ENCODE peak calls at places on chromosome 9, in seven cellular contexts. F is SW480; Y is activated T-helper 1 cell treated with anti-CD3 and anti-CD28 coated beads, Interleukin-12 subunit alpha, Interleukin-12 subunit beta, Interleukin-2, Interleukin-4 antibody, amounts not matched to agents 30 ng/mL and 10 ng/mL and 1 ng/mL, durations not matched to agents 14 hours and 24 hours and 36 hours; T is dermis microvascular lymphatic vessel endothelial cell; B is iris pigment epithelial cell; C is neuronal stem cell; A is RWPE1. E is an unnamed sample.

GRCh38 chr9:128819716-128820664 is 1.7 kb downstream of the ENDOG start:
- DNase-seq in T (no peak), C (no peak), A (no peak), Y (no peak), B (no peak), F (peak; percentile 71), E (no peak)

GRCh38 chr9:131697097-131697496 is 42.8 kb downstream of the RAPGEF1 start:
- DNase-seq in F (no peak), B (peak; percentile 50), A (no peak), Y (no peak), T (no peak), C (no peak), E (no peak)

GRCh38 chr9:96556701-96557461 is 62.8 kb downstream of the CDC14B start:
- DNase-seq in T (no peak), F (no peak), Y (no peak), A (no peak), C (no peak), B (no peak), E (no peak)

GRCh38 chr9:84070590-84070989 is 90.0 kb downstream of the RMI1 start:
- DNase-seq in B (no peak), C (no peak), F (no peak), Y (no peak), T (no peak), A (no peak), E (no peak)

GRCh38 chr9:126860757-126861466 is 473 bp downstream of the ZBTB34 start:
- DNase-seq in T (no peak), B (peak; percentile 22), Y (no peak), A (peak; percentile 42), F (peak; percentile 27), C (no peak), E (no peak)

GRCh38 chr9:35908484-35909125 is 685 bp upstream of the SPAAR start:
- DNase-seq in F (no peak), B (no peak), A (no peak), Y (no peak), T (no peak), C (no peak), E (no peak)

GRCh38 chr9:78121488-78121887 is 89.9 kb upstream of the GNAQ start:
- DNase-seq in F (peak; percentile 57), T (peak; percentile 48), A (peak; percentile 43), Y (no peak), B (peak; percentile 56), C (peak; percentile 58), E (peak; percentile 37)

GRCh38 chr9:15499108-15499507 is 11.7 kb downstream of the PSIP1 start:
- DNase-seq in F (no peak), C (no peak), T (no peak), Y (no peak), A (no peak), B (no peak), E (no peak)

GRCh38 chr9:91534374-91534773 is 110.7 kb upstream of the NFIL3 start:
- DNase-seq in B (peak; percentile 10), A (peak; percentile 67), C (no peak), T (no peak), F (no peak), Y (no peak), E (no peak)

GRCh38 chr9:77647659-77648457 is at the start of gene GNA14:
- DNase-seq in T (no peak), F (no peak), C (peak; percentile 24), A (no peak), B (peak; percentile 28), Y (no peak), E (no peak)

GRCh38 chr9:3708751-3709150 is 182.9 kb upstream of the RFX3 start:
- DNase-seq in A (no peak), Y (no peak), F (no peak), B (peak; percentile 31), T (no peak), C (no peak), E (no peak)

GRCh38 chr9:28598396-28598795 is 1025.1 kb upstream of the C9orf72 start:
- DNase-seq in F (no peak), T (no peak), A (no peak), Y (no peak), C (no peak), B (peak; percentile 1), E (no peak)

GRCh38 chr9:79663299-79663698 is 91.5 kb downstream of the TLE4 start:
- DNase-seq in C (peak; percentile 33), A (no peak), F (no peak), Y (no peak), T (no peak), B (no peak), E (no peak)

GRCh38 chr9:120977321-120977720 is 50.7 kb upstream of the TRAF1 start:
- DNase-seq in T (no peak), C (no peak), F (no peak), A (no peak), B (no peak), Y (no peak), E (no peak)

GRCh38 chr9:1837453-1838084 is 177.6 kb upstream of the SMARCA2 start:
- DNase-seq in Y (no peak), F (peak; percentile 55), B (peak; percentile 2), T (no peak), C (peak; percentile 51), A (peak; percentile 2), E (no peak)

GRCh38 chr9:124220551-124221451 is 36.9 kb upstream of the NEK6 start:
- DNase-seq in B (peak; percentile 50), F (no peak), Y (no peak), A (peak; percentile 49), C (no peak), T (peak; percentile 62), E (no peak)

GRCh38 chr9:36905101-36906066 is 128.7 kb downstream of the PAX5 start:
- DNase-seq in B (no peak), A (no peak), Y (no peak), F (no peak), T (no peak), C (no peak), E (no peak)

GRCh38 chr9:37924538-37924937 is 20.6 kb upstream of the SLC25A51 start:
- DNase-seq in Y (no peak), T (no peak), A (no peak), C (no peak), B (no peak), F (no peak), E (no peak)

GRCh38 chr9:137407590-137408300 is 15.2 kb downstream of the EXD3 start:
- DNase-seq in B (no peak), A (no peak), Y (no peak), T (no peak), C (no peak), F (no peak), E (no peak)

GRCh38 chr9:125990186-125990792 is 243.1 kb downstream of the PBX3 start:
- DNase-seq in B (no peak), C (no peak), A (no peak), Y (no peak), F (no peak), T (no peak), E (no peak)

GRCh38 chr9:129669141-129669718 is 3.8 kb downstream of the PRRX2 start:
- DNase-seq in Y (no peak), T (no peak), C (no peak), A (no peak), B (peak; percentile 84), F (peak; percentile 27), E (no peak)

GRCh38 chr9:130423272-130423671 is 21.5 kb upstream of the ASS1 start:
- DNase-seq in A (no peak), B (no peak), Y (no peak), C (no peak), F (no peak), T (no peak), E (no peak)

GRCh38 chr9:133821606-133822438 is 83.7 kb upstream of the SARDH start:
- DNase-seq in B (no peak), C (no peak), Y (no peak), F (no peak), T (no peak), A (no peak), E (no peak)